ENCODE peak calls at places on chromosomes 12 and 14, in five cellular contexts. One of them, this sample, is unnamed.

GRCh38 chr12:101935769-101936741 is 58.7 kb downstream of the DRAM1 start:
- DNase-seq in activated CD8-positive, alpha-beta memory T cell treated with anti-CD3 and anti-CD28 coated beads, Interleukin-2, amount 50 U/mL, for 4 hours: no peak
- DNase-seq in endodermal cell: peak
- DNase-seq in amniotic epithelial cell: peak
- DNase-seq in cerebellar cortex: no peak
- DNase-seq in this sample: no peak

GRCh38 chr12:44930972-44931600 is 55.0 kb upstream of the NELL2 start:
- DNase-seq in activated CD8-positive, alpha-beta memory T cell treated with anti-CD3 and anti-CD28 coated beads, Interleukin-2, amount 50 U/mL, for 4 hours: no peak
- DNase-seq in endodermal cell: no peak
- DNase-seq in amniotic epithelial cell: peak
- DNase-seq in cerebellar cortex: peak
- DNase-seq in this sample: peak

GRCh38 chr14:77003960-77004710 is 24.4 kb downstream of the IRF2BPL start:
- DNase-seq in activated CD8-positive, alpha-beta memory T cell treated with anti-CD3 and anti-CD28 coated beads, Interleukin-2, amount 50 U/mL, for 4 hours: no peak
- DNase-seq in endodermal cell: peak
- DNase-seq in amniotic epithelial cell: peak
- DNase-seq in cerebellar cortex: no peak
- DNase-seq in this sample: no peak

GRCh38 chr12:85016423-85016822 is 19.7 kb downstream of the TSPAN19 start:
- DNase-seq in activated CD8-positive, alpha-beta memory T cell treated with anti-CD3 and anti-CD28 coated beads, Interleukin-2, amount 50 U/mL, for 4 hours: no peak
- DNase-seq in endodermal cell: no peak
- DNase-seq in amniotic epithelial cell: peak
- DNase-seq in cerebellar cortex: no peak
- DNase-seq in this sample: no peak

GRCh38 chr14:76917158-76917596 is 91.0 kb downstream of the LRRC74A start:
- DNase-seq in activated CD8-positive, alpha-beta memory T cell treated with anti-CD3 and anti-CD28 coated beads, Interleukin-2, amount 50 U/mL, for 4 hours: no peak
- DNase-seq in endodermal cell: peak
- DNase-seq in amniotic epithelial cell: peak
- DNase-seq in cerebellar cortex: peak
- DNase-seq in this sample: no peak

GRCh38 chr14:83170165-83170564 is 1636.5 kb upstream of the SEL1L start:
- DNase-seq in activated CD8-positive, alpha-beta memory T cell treated with anti-CD3 and anti-CD28 coated beads, Interleukin-2, amount 50 U/mL, for 4 hours: no peak
- DNase-seq in endodermal cell: no peak
- DNase-seq in amniotic epithelial cell: peak
- DNase-seq in cerebellar cortex: no peak
- DNase-seq in this sample: no peak

GRCh38 chr12:69844416-69844815 is 19.4 kb downstream of the MYRFL start:
- DNase-seq in activated CD8-positive, alpha-beta memory T cell treated with anti-CD3 and anti-CD28 coated beads, Interleukin-2, amount 50 U/mL, for 4 hours: no peak
- DNase-seq in endodermal cell: peak
- DNase-seq in amniotic epithelial cell: no peak
- DNase-seq in cerebellar cortex: peak
- DNase-seq in this sample: no peak

GRCh38 chr14:100304825-100305445 is 1.3 kb downstream of the SLC25A29 start:
- DNase-seq in activated CD8-positive, alpha-beta memory T cell treated with anti-CD3 and anti-CD28 coated beads, Interleukin-2, amount 50 U/mL, for 4 hours: peak
- DNase-seq in endodermal cell: peak
- DNase-seq in amniotic epithelial cell: peak
- DNase-seq in cerebellar cortex: peak
- DNase-seq in this sample: no peak

GRCh38 chr14:71668942-71669341 is 263.3 kb upstream of the RGS6 start:
- DNase-seq in activated CD8-positive, alpha-beta memory T cell treated with anti-CD3 and anti-CD28 coated beads, Interleukin-2, amount 50 U/mL, for 4 hours: no peak
- DNase-seq in endodermal cell: no peak
- DNase-seq in amniotic epithelial cell: no peak
- DNase-seq in cerebellar cortex: no peak
- DNase-seq in this sample: no peak

GRCh38 chr12:21478756-21479455 is 22.5 kb downstream of the RECQL start:
- DNase-seq in activated CD8-positive, alpha-beta memory T cell treated with anti-CD3 and anti-CD28 coated beads, Interleukin-2, amount 50 U/mL, for 4 hours: no peak
- DNase-seq in endodermal cell: no peak
- DNase-seq in amniotic epithelial cell: no peak
- DNase-seq in cerebellar cortex: no peak
- DNase-seq in this sample: no peak

GRCh38 chr12:65779946-65780345 is 44.3 kb upstream of the HMGA2 start:
- DNase-seq in activated CD8-positive, alpha-beta memory T cell treated with anti-CD3 and anti-CD28 coated beads, Interleukin-2, amount 50 U/mL, for 4 hours: no peak
- DNase-seq in endodermal cell: no peak
- DNase-seq in amniotic epithelial cell: no peak
- DNase-seq in cerebellar cortex: no peak
- DNase-seq in this sample: no peak

GRCh38 chr14:43005807-43006206 is 1399.1 kb downstream of the LRFN5 start:
- DNase-seq in activated CD8-positive, alpha-beta memory T cell treated with anti-CD3 and anti-CD28 coated beads, Interleukin-2, amount 50 U/mL, for 4 hours: no peak
- DNase-seq in endodermal cell: no peak
- DNase-seq in amniotic epithelial cell: peak
- DNase-seq in cerebellar cortex: no peak
- DNase-seq in this sample: no peak

GRCh38 chr12:42565001-42565400 is 24.5 kb downstream of the PRICKLE1 start:
- DNase-seq in activated CD8-positive, alpha-beta memory T cell treated with anti-CD3 and anti-CD28 coated beads, Interleukin-2, amount 50 U/mL, for 4 hours: no peak
- DNase-seq in endodermal cell: peak
- DNase-seq in amniotic epithelial cell: no peak
- DNase-seq in cerebellar cortex: no peak
- DNase-seq in this sample: no peak

GRCh38 chr12:80769553-80770140 is 52.9 kb downstream of the MYF5 start:
- DNase-seq in activated CD8-positive, alpha-beta memory T cell treated with anti-CD3 and anti-CD28 coated beads, Interleukin-2, amount 50 U/mL, for 4 hours: no peak
- DNase-seq in endodermal cell: peak
- DNase-seq in amniotic epithelial cell: no peak
- DNase-seq in cerebellar cortex: no peak
- DNase-seq in this sample: no peak

GRCh38 chr12:76299536-76300296 is 48.5 kb downstream of the BBS10 start:
- DNase-seq in activated CD8-positive, alpha-beta memory T cell treated with anti-CD3 and anti-CD28 coated beads, Interleukin-2, amount 50 U/mL, for 4 hours: no peak
- DNase-seq in endodermal cell: peak
- DNase-seq in amniotic epithelial cell: no peak
- DNase-seq in cerebellar cortex: no peak
- DNase-seq in this sample: no peak

GRCh38 chr14:81256289-81256960 is 35.7 kb upstream of the GTF2A1 start:
- DNase-seq in activated CD8-positive, alpha-beta memory T cell treated with anti-CD3 and anti-CD28 coated beads, Interleukin-2, amount 50 U/mL, for 4 hours: no peak
- DNase-seq in endodermal cell: no peak
- DNase-seq in amniotic epithelial cell: no peak
- DNase-seq in cerebellar cortex: no peak
- DNase-seq in this sample: no peak

GRCh38 chr12:124532331-124532750 is 35.1 kb downstream of the NCOR2 start:
- DNase-seq in activated CD8-positive, alpha-beta memory T cell treated with anti-CD3 and anti-CD28 coated beads, Interleukin-2, amount 50 U/mL, for 4 hours: no peak
- DNase-seq in endodermal cell: no peak
- DNase-seq in amniotic epithelial cell: no peak
- DNase-seq in cerebellar cortex: no peak
- DNase-seq in this sample: no peak

GRCh38 chr14:61475316-61475715 is 153.9 kb downstream of the PRKCH start:
- DNase-seq in activated CD8-positive, alpha-beta memory T cell treated with anti-CD3 and anti-CD28 coated beads, Interleukin-2, amount 50 U/mL, for 4 hours: no peak
- DNase-seq in endodermal cell: no peak
- DNase-seq in amniotic epithelial cell: peak
- DNase-seq in cerebellar cortex: peak
- DNase-seq in this sample: no peak

GRCh38 chr14:51807355-51807754 is 53.1 kb upstream of the GNG2 start:
- DNase-seq in activated CD8-positive, alpha-beta memory T cell treated with anti-CD3 and anti-CD28 coated beads, Interleukin-2, amount 50 U/mL, for 4 hours: no peak
- DNase-seq in endodermal cell: no peak
- DNase-seq in amniotic epithelial cell: peak
- DNase-seq in cerebellar cortex: peak
- DNase-seq in this sample: no peak

GRCh38 chr14:77593501-77593911 is 22.9 kb downstream of the SPTLC2 start:
- DNase-seq in activated CD8-positive, alpha-beta memory T cell treated with anti-CD3 and anti-CD28 coated beads, Interleukin-2, amount 50 U/mL, for 4 hours: no peak
- DNase-seq in endodermal cell: no peak
- DNase-seq in amniotic epithelial cell: peak
- DNase-seq in cerebellar cortex: no peak
- DNase-seq in this sample: no peak

GRCh38 chr12:104638218-104638617 is 181.5 kb downstream of the CHST11 start:
- DNase-seq in activated CD8-positive, alpha-beta memory T cell treated with anti-CD3 and anti-CD28 coated beads, Interleukin-2, amount 50 U/mL, for 4 hours: no peak
- DNase-seq in endodermal cell: no peak
- DNase-seq in amniotic epithelial cell: no peak
- DNase-seq in cerebellar cortex: no peak
- DNase-seq in this sample: no peak

GRCh38 chr12:80624986-80625530 is 82.4 kb upstream of the MYF6 start:
- DNase-seq in activated CD8-positive, alpha-beta memory T cell treated with anti-CD3 and anti-CD28 coated beads, Interleukin-2, amount 50 U/mL, for 4 hours: no peak
- DNase-seq in endodermal cell: no peak
- DNase-seq in amniotic epithelial cell: peak
- DNase-seq in cerebellar cortex: no peak
- DNase-seq in this sample: no peak

GRCh38 chr14:81023095-81023710 is 67.8 kb downstream of the TSHR start:
- DNase-seq in activated CD8-positive, alpha-beta memory T cell treated with anti-CD3 and anti-CD28 coated beads, Interleukin-2, amount 50 U/mL, for 4 hours: no peak
- DNase-seq in endodermal cell: no peak
- DNase-seq in amniotic epithelial cell: no peak
- DNase-seq in cerebellar cortex: no peak
- DNase-seq in this sample: no peak

GRCh38 chr14:34997762-34998161 is 15.0 kb downstream of the SRP54 start:
- DNase-seq in activated CD8-positive, alpha-beta memory T cell treated with anti-CD3 and anti-CD28 coated beads, Interleukin-2, amount 50 U/mL, for 4 hours: no peak
- DNase-seq in endodermal cell: no peak
- DNase-seq in amniotic epithelial cell: no peak
- DNase-seq in cerebellar cortex: peak
- DNase-seq in this sample: no peak

GRCh38 chr12:57173089-57173488 is 25.7 kb upstream of the LRP1-AS start:
- DNase-seq in activated CD8-positive, alpha-beta memory T cell treated with anti-CD3 and anti-CD28 coated beads, Interleukin-2, amount 50 U/mL, for 4 hours: peak
- DNase-seq in endodermal cell: peak
- DNase-seq in amniotic epithelial cell: no peak
- DNase-seq in cerebellar cortex: no peak
- DNase-seq in this sample: no peak

GRCh38 chr12:9781360-9781759 is 20.7 kb upstream of the CD69 start:
- DNase-seq in activated CD8-positive, alpha-beta memory T cell treated with anti-CD3 and anti-CD28 coated beads, Interleukin-2, amount 50 U/mL, for 4 hours: no peak
- DNase-seq in endodermal cell: no peak
- DNase-seq in amniotic epithelial cell: no peak
- DNase-seq in cerebellar cortex: no peak
- DNase-seq in this sample: no peak

GRCh38 chr14:104805326-104805678 is 4.4 kb downstream of the ZBTB42 start:
- DNase-seq in activated CD8-positive, alpha-beta memory T cell treated with anti-CD3 and anti-CD28 coated beads, Interleukin-2, amount 50 U/mL, for 4 hours: no peak
- DNase-seq in endodermal cell: no peak
- DNase-seq in amniotic epithelial cell: peak
- DNase-seq in cerebellar cortex: no peak
- DNase-seq in this sample: no peak

GRCh38 chr12:32595251-32595650 is 83.8 kb upstream of the DNM1L start:
- DNase-seq in activated CD8-positive, alpha-beta memory T cell treated with anti-CD3 and anti-CD28 coated beads, Interleukin-2, amount 50 U/mL, for 4 hours: no peak
- DNase-seq in endodermal cell: no peak
- DNase-seq in amniotic epithelial cell: peak
- DNase-seq in cerebellar cortex: no peak
- DNase-seq in this sample: no peak

GRCh38 chr14:99318091-99318958 is 46.3 kb upstream of the BCL11B start:
- DNase-seq in activated CD8-positive, alpha-beta memory T cell treated with anti-CD3 and anti-CD28 coated beads, Interleukin-2, amount 50 U/mL, for 4 hours: no peak
- DNase-seq in endodermal cell: peak
- DNase-seq in amniotic epithelial cell: no peak
- DNase-seq in cerebellar cortex: no peak
- DNase-seq in this sample: no peak

GRCh38 chr14:95979339-95980042 is 59.7 kb upstream of the C14orf132 start:
- DNase-seq in activated CD8-positive, alpha-beta memory T cell treated with anti-CD3 and anti-CD28 coated beads, Interleukin-2, amount 50 U/mL, for 4 hours: no peak
- DNase-seq in endodermal cell: peak
- DNase-seq in amniotic epithelial cell: no peak
- DNase-seq in cerebellar cortex: no peak
- DNase-seq in this sample: no peak

GRCh38 chr12:53145383-53145782 is 35.1 kb upstream of the ZNF740 start:
- DNase-seq in activated CD8-positive, alpha-beta memory T cell treated with anti-CD3 and anti-CD28 coated beads, Interleukin-2, amount 50 U/mL, for 4 hours: no peak
- DNase-seq in endodermal cell: no peak
- DNase-seq in amniotic epithelial cell: peak
- DNase-seq in cerebellar cortex: no peak
- DNase-seq in this sample: no peak

GRCh38 chr12:76037130-76038105 is 5.8 kb upstream of the PHLDA1 start:
- DNase-seq in activated CD8-positive, alpha-beta memory T cell treated with anti-CD3 and anti-CD28 coated beads, Interleukin-2, amount 50 U/mL, for 4 hours: no peak
- DNase-seq in endodermal cell: peak
- DNase-seq in amniotic epithelial cell: peak
- DNase-seq in cerebellar cortex: peak
- DNase-seq in this sample: peak

GRCh38 chr14:41749425-41749824 is 142.7 kb downstream of the LRFN5 start:
- DNase-seq in activated CD8-positive, alpha-beta memory T cell treated with anti-CD3 and anti-CD28 coated beads, Interleukin-2, amount 50 U/mL, for 4 hours: no peak
- DNase-seq in endodermal cell: no peak
- DNase-seq in amniotic epithelial cell: no peak
- DNase-seq in cerebellar cortex: no peak
- DNase-seq in this sample: no peak

GRCh38 chr14:99476864-99477263 is 3.8 kb downstream of the SETD3 start:
- DNase-seq in activated CD8-positive, alpha-beta memory T cell treated with anti-CD3 and anti-CD28 coated beads, Interleukin-2, amount 50 U/mL, for 4 hours: no peak
- DNase-seq in endodermal cell: no peak
- DNase-seq in amniotic epithelial cell: peak
- DNase-seq in cerebellar cortex: no peak
- DNase-seq in this sample: no peak

GRCh38 chr12:49540229-49541139 is 1.7 kb downstream of the KCNH3 start:
- DNase-seq in activated CD8-positive, alpha-beta memory T cell treated with anti-CD3 and anti-CD28 coated beads, Interleukin-2, amount 50 U/mL, for 4 hours: no peak
- DNase-seq in endodermal cell: peak
- DNase-seq in amniotic epithelial cell: no peak
- DNase-seq in cerebellar cortex: no peak
- DNase-seq in this sample: no peak

GRCh38 chr12:114681149-114681849 is 2.7 kb downstream of the TBX3 start:
- DNase-seq in activated CD8-positive, alpha-beta memory T cell treated with anti-CD3 and anti-CD28 coated beads, Interleukin-2, amount 50 U/mL, for 4 hours: no peak
- DNase-seq in endodermal cell: peak
- DNase-seq in amniotic epithelial cell: peak
- DNase-seq in cerebellar cortex: no peak
- DNase-seq in this sample: no peak

This sample was measured in effector CD4-positive, alpha-beta T cell.